ENCODE peak calls at places on chromosome 16, in five cellular contexts. I, P, A, K and G are unnamed samples.

GRCh38 chr16:79348521-79349306 is 251.8 kb downstream of the MAF start:
- ATAC-seq in I (no peak), P (no peak), A (no peak), K (no peak), G (no peak)

GRCh38 chr16:75264999-75265910 is 13.8 kb upstream of the BCAR1 start:
- ATAC-seq in I (peak; percentile 4), P (no peak), A (peak; percentile 28), K (peak; percentile 35), G (peak; percentile 29)

GRCh38 chr16:67184453-67185002 is 765 bp upstream of the MATCAP1 start:
- ATAC-seq in I (peak; percentile 37), P (peak; percentile 50), A (peak; percentile 3), K (no peak), G (no peak)

GRCh38 chr16:71384073-71384724 is 25.7 kb downstream of the CALB2 start:
- ATAC-seq in I (peak; percentile 46), P (peak; percentile 45), A (no peak), K (peak; percentile 29), G (no peak)

GRCh38 chr16:68093816-68094613 is 8.8 kb downstream of the NFATC3 start:
- ATAC-seq in I (peak; percentile 90), P (peak; percentile 67), A (peak; percentile 75), K (peak; percentile 77), G (no peak)

GRCh38 chr16:23254338-23254737 is 47.8 kb upstream of the SCNN1B start:
- ATAC-seq in I (peak; percentile 56), P (peak; percentile 60), A (no peak), K (peak; percentile 33), G (no peak)

GRCh38 chr16:27991876-27992275 is 71.6 kb downstream of the GSG1L start:
- ATAC-seq in I (no peak), P (no peak), A (no peak), K (no peak), G (no peak)

GRCh38 chr16:12609937-12610699 is 193.6 kb downstream of the CPPED1 start:
- ATAC-seq in I (no peak), P (peak; percentile 2), A (no peak), K (no peak), G (no peak)

GRCh38 chr16:70659953-70660671 is 13.8 kb downstream of the IL34 start:
- ATAC-seq in I (no peak), P (peak; percentile 20), A (no peak), K (no peak), G (no peak)

GRCh38 chr16:85767569-85767968 is 16.7 kb upstream of the C16orf74 start:
- ATAC-seq in I (peak; percentile 98), P (peak; percentile 14), A (no peak), K (peak; percentile 59), G (no peak)

GRCh38 chr16:88698694-88699045 is 7.5 kb downstream of the RNF166 start:
- ATAC-seq in I (no peak), P (no peak), A (no peak), K (no peak), G (no peak)

GRCh38 chr16:88699180-88699579 is 7.0 kb downstream of the RNF166 start:
- ATAC-seq in I (no peak), P (no peak), A (no peak), K (no peak), G (no peak)

GRCh38 chr16:88696441-88696840 is 9.8 kb downstream of the RNF166 start:
- ATAC-seq in I (no peak), P (no peak), A (no peak), K (no peak), G (no peak)

GRCh38 chr16:88697116-88697830 is 8.9 kb downstream of the RNF166 start:
- ATAC-seq in I (no peak), P (no peak), A (no peak), K (no peak), G (no peak)

DNA sequence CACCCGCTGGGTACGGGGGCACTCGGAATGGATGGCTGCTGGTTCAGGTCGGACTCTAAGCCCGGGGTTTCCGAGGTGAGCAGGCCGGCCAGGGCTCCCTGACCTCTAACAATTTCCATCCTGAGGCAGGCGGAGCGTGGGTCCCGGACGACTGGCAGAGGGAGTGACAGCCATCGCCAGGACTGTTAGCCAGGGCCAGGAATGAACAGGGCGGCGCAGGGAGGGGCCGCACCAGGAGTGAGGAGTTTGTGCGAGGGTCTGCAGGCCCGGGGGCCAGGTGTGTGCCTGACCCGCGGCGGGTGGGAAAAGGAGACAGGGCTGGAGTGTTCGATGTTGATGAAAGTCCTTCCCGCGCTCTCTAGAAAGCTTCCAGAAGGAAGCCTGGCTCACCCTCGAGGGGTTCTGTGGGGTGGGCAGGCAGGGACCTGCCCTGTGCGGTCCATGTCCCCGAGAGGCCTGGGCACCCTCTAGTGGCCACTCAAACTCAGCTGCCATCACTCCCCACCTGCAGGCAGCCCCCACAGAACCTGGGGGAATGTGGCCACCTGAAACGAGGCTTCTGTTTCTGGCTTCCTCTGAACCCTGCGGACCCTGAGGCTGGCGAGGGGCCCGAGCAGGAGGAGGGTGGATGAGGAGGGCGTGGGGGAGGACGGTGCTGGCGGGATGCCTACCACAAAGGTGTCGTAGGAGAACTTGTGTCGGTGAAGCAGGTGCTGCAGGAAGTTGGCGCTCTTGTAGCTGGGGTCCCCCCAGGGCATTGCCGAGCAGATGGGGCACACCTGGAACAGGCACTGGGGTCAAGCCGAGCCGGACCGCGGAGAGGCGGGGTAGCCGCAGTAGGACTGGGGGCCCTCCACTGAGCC is 8.1 kb downstream of the RNF166 start:
- ATAC-seq in I (no peak), P (peak; percentile 12), A (no peak), K (peak; percentile 53), G (no peak)
- TF ChIP-seq CTCF in I (peak; percentile 37), P (peak; percentile 75), A (peak; percentile 22), K (peak; percentile 65), G (no peak)

DNA sequence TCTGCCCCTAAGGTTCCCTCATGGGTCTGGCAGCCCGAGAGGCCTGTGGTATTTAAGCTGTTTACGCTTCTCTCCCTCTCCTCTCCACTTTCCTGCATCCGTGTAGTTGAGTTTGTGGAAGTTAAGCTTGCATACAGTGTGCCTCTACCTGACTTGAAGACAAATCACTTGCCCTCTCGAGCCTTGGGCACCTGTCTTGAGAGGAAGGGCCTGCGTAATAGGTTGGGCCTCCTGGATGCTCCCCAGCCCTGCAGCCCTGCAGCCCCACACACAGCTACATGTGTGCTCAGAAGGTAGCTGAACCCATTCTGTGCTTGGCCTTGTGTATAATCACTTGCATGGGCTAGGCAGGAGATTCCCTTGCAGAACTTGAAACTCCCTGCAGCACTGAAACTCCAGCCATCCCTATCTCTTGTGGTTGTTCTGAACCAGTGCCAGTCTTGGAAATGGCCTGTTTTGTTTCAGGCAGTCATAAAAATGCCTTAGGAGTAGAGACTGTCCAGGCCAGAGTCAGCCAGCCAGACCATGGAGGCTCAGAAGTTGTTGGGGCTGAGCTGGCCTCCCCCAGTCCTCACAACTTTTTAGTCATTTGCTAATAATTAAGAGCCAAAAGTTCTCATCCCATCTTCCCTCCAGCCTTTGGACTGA is 134.6 kb downstream of the CLEC16A start:
- ATAC-seq in I (no peak), P (no peak), A (peak; percentile 69), K (no peak), G (peak; percentile 20)
- TF ChIP-seq EP300 in I (no peak), P (no peak), A (no peak), K (no peak), G (no peak)

GRCh38 chr16:50464325-50465290 is 83.6 kb upstream of the NKD1 start:
- ATAC-seq in I (no peak), P (no peak), A (no peak), K (no peak), G (no peak)
- TF ChIP-seq CTCF in I (no peak), P (no peak), A (no peak), K (peak; percentile 13), G (no peak)

GRCh38 chr16:60485877-60486489 is 1550.3 kb downstream of the CDH8 start:
- ATAC-seq in I (no peak), P (no peak), A (no peak), K (no peak), G (no peak)

GRCh38 chr16:60491258-60491657 is 1545.0 kb downstream of the CDH8 start:
- ATAC-seq in I (no peak), P (no peak), A (no peak), K (no peak), G (no peak)
- TF ChIP-seq EP300 in I (no peak), P (no peak), A (no peak), K (no peak), G (no peak)

GRCh38 chr16:77955127-77955526 is 67.2 kb upstream of the CLEC3A start:
- ATAC-seq in I (no peak), P (no peak), A (no peak), K (no peak), G (no peak)

GRCh38 chr16:77951788-77952187 is 70.6 kb upstream of the CLEC3A start:
- ATAC-seq in I (peak; percentile 64), P (peak; percentile 83), A (no peak), K (peak; percentile 65), G (no peak)

GRCh38 chr16:77961811-77962210 is 60.5 kb upstream of the CLEC3A start:
- ATAC-seq in I (no peak), P (no peak), A (no peak), K (no peak), G (no peak)

GRCh38 chr16:77960771-77961170 is 61.6 kb upstream of the CLEC3A start:
- ATAC-seq in I (no peak), P (no peak), A (no peak), K (no peak), G (no peak)

GRCh38 chr16:77956231-77956630 is 66.1 kb upstream of the CLEC3A start:
- ATAC-seq in I (no peak), P (no peak), A (no peak), K (no peak), G (no peak)
- TF ChIP-seq CTCF in I (no peak), P (no peak), A (no peak), K (no peak), G (no peak)